ENCODE peak calls at places on chromosomes 11 and 22, in nine cellular contexts. N is GM12865; P is B cell; U is stimulated activated CD4-positive, alpha-beta T cell treated with anti-CD3 and anti-CD28 coated beads, Interleukin-1b, Interleukin-23, amount 100 ng/mL, for 24 hours; H is type B pancreatic cell; Y is fibroblast of lung; R is heart left ventricle; M is OCI-M1; Q is heart right ventricle. K is an unnamed sample.

GRCh38 chr11:1780700-1781592 is 17.2 kb upstream of the CTSD start:
- DNase-seq in N (no peak), P (no peak), U (no peak), H (no peak), Y (no peak), R (no peak), M (peak), Q (no peak), K (no peak)

GRCh38 chr22:45154383-45154782 is 9.3 kb upstream of the NUP50 start:
- DNase-seq in N (no peak), P (no peak), U (no peak), H (no peak), Y (peak), R (no peak), M (no peak), Q (no peak), K (no peak)

GRCh38 chr11:129440028-129440630 is 64.5 kb downstream of the BARX2 start:
- DNase-seq in N (no peak), P (no peak), U (no peak), H (no peak), Y (peak), R (no peak), M (no peak), Q (no peak), K (no peak)

GRCh38 chr22:26416670-26417270 is 12.3 kb upstream of the ASPHD2 start:
- DNase-seq in N (no peak), P (no peak), U (no peak), H (no peak), Y (peak), R (no peak), M (no peak), Q (no peak), K (peak)

GRCh38 chr22:36465232-36466021 is 16.0 kb downstream of the TXN2 start:
- DNase-seq in N (no peak), P (no peak), U (no peak), H (no peak), Y (peak), R (peak), M (no peak), Q (peak), K (peak)

GRCh38 chr11:32100495-32100894 is 9.6 kb downstream of the RCN1 start:
- DNase-seq in N (no peak), P (no peak), U (no peak), H (no peak), Y (peak), R (peak), M (no peak), Q (no peak), K (peak)

GRCh38 chr11:72693271-72693968 is 19.2 kb upstream of the PDE2A start:
- DNase-seq in N (no peak), P (no peak), U (no peak), H (no peak), Y (no peak), R (no peak), M (no peak), Q (no peak), K (no peak)

GRCh38 chr11:134374171-134374570 is 37.9 kb downstream of the B3GAT1 start:
- DNase-seq in N (no peak), P (no peak), U (no peak), H (no peak), Y (no peak), R (no peak), M (no peak), Q (no peak), K (no peak)

GRCh38 chr22:45196926-45197605 is 33.3 kb downstream of the NUP50 start:
- DNase-seq in N (no peak), P (no peak), U (no peak), H (no peak), Y (no peak), R (no peak), M (no peak), Q (no peak), K (no peak)

GRCh38 chr11:2777871-2778629 is 78.3 kb upstream of the KCNQ1OT1 start:
- DNase-seq in N (no peak), P (peak), U (no peak), H (peak), Y (no peak), R (peak), M (no peak), Q (no peak), K (no peak)

GRCh38 chr22:49469896-49470740 is 357.6 kb downstream of the BRD1 start:
- DNase-seq in N (no peak), P (no peak), U (no peak), H (no peak), Y (no peak), R (no peak), M (no peak), Q (no peak), K (no peak)

GRCh38 chr11:106091480-106092123 is 14.1 kb downstream of the AASDHPPT start:
- DNase-seq in N (peak), P (no peak), U (peak), H (no peak), Y (peak), R (no peak), M (no peak), Q (no peak), K (peak)